ENCODE peak calls at places on chromosomes 7 and 10, in seven cellular contexts. N is H1, D is hepatocyte, H is osteoblast, M is psoas muscle, G is breast epithelium, T is heart left ventricle. B is an unnamed sample. For H3K36me3, the result is how much of the 10 kb centered on the place peaks cover.

GRCh38 chr10:72171175-72171630 is 44.6 kb upstream of the ANAPC16 start:
- DNase-seq in N (no peak), D (peak), H (peak), M (no peak), G (peak), T (no peak), B (no peak)

GRCh38 chr7:105677803-105678583 is 96.7 kb upstream of the EFCAB10 start:
- DNase-seq in N (no peak), D (no peak), H (no peak), M (peak), G (peak), T (peak), B (no peak)

GRCh38 chr10:68470300-68470699 is 1.5 kb downstream of the DNA2 start:
- DNase-seq in N (no peak), D (no peak), H (peak), M (no peak), G (no peak), T (no peak), B (no peak)

GRCh38 chr10:70508912-70509366 is 30.4 kb downstream of the PALD1 start:
- DNase-seq in N (no peak), D (peak), H (no peak), M (peak), G (no peak), T (peak), B (peak)

GRCh38 chr10:92891885-92892705 is 43.8 kb downstream of the EXOC6 start:
- DNase-seq in N (no peak), D (peak), H (peak), M (peak), G (peak), T (no peak), B (no peak)

GRCh38 chr7:158649279-158649678 is 55.3 kb downstream of the NCAPG2 start:
- DNase-seq in N (no peak), D (peak), H (peak), M (no peak), G (no peak), T (no peak), B (no peak)

GRCh38 chr7:111772716-111773115 is 210.4 kb upstream of the IMMP2L start:
- DNase-seq in N (no peak), D (no peak), H (no peak), M (no peak), G (no peak), T (no peak), B (no peak)

GRCh38 chr7:1523838-1524237 is 6.7 kb upstream of the MAFK start:
- DNase-seq in N (no peak), D (peak), H (no peak), M (no peak), G (no peak), T (no peak), B (no peak)

GRCh38 chr7:21947056-21947455 is 1.4 kb upstream of the CDCA7L start:
- DNase-seq in N (no peak), D (no peak), H (no peak), M (no peak), G (no peak), T (no peak), B (no peak)

GRCh38 chr10:82925547-82925946 is 1050.6 kb downstream of the NRG3 start:
- DNase-seq in N (no peak), D (no peak), H (no peak), M (no peak), G (no peak), T (no peak), B (no peak)

GRCh38 chr7:153522261-153522660 is 529.9 kb upstream of the DPP6 start:
- DNase-seq in N (no peak), D (no peak), H (peak), M (no peak), G (peak), T (no peak), B (no peak)

GRCh38 chr10:123990889-123991288 is 99.3 kb upstream of the CPXM2 start:
- DNase-seq in N (no peak), D (no peak), H (no peak), M (no peak), G (no peak), T (no peak), B (no peak)

GRCh38 chr10:124287791-124288190 is 130.9 kb downstream of the OAT start:
- DNase-seq in N (no peak), D (no peak), H (peak), M (no peak), G (no peak), T (no peak), B (no peak)

GRCh38 chr10:4763960-4764428 is 62.0 kb upstream of the AKR1E2 start:
- DNase-seq in N (no peak), D (no peak), H (no peak), M (no peak), G (no peak), T (no peak), B (no peak)

GRCh38 chr7:123041085-123041484 is 45.6 kb upstream of the TAS2R16 start:
- DNase-seq in N (no peak), D (no peak), H (no peak), M (no peak), G (no peak), T (no peak), B (no peak)

GRCh38 chr10:113187066-113187777 is 237.2 kb downstream of the TCF7L2 start:
- DNase-seq in N (no peak), D (peak), H (no peak), M (peak), G (no peak), T (peak), B (peak)

GRCh38 chr7:123432601-123433000 is 101.8 kb downstream of the IQUB start:
- DNase-seq in N (no peak), D (no peak), H (no peak), M (no peak), G (no peak), T (no peak), B (no peak)

GRCh38 chr7:7595451-7595850 is 28.8 kb downstream of the MIOS start:
- DNase-seq in N (no peak), D (peak), H (peak), M (no peak), G (no peak), T (no peak), B (no peak)

GRCh38 chr7:85695041-85695990 is 508.5 kb upstream of the SEMA3D start:
- DNase-seq in N (no peak), D (peak), H (no peak), M (no peak), G (no peak), T (no peak), B (no peak)

GRCh38 chr10:51230828-51231227 is 156.5 kb downstream of the PRKG1 start:
- DNase-seq in N (no peak), D (no peak), H (no peak), M (no peak), G (no peak), T (no peak), B (no peak)

GRCh38 chr10:35329520-35329919 is 6.8 kb upstream of the CCNY start:
- DNase-seq in N (no peak), D (no peak), H (no peak), M (no peak), G (no peak), T (no peak), B (no peak)

GRCh38 chr10:86348321-86349210 is 18.0 kb downstream of the GRID1 start:
- DNase-seq in N (no peak), D (no peak), H (peak), M (peak), G (no peak), T (no peak), B (no peak)

GRCh38 chr7:20598479-20599419 is 16.7 kb upstream of the ABCB5 start:
- DNase-seq in N (no peak), D (peak), H (peak), M (no peak), G (no peak), T (no peak), B (no peak)

GRCh38 chr7:249979-250378 is 40.0 kb upstream of the FOXL3 start:
- DNase-seq in N (no peak), D (no peak), H (no peak), M (no peak), G (no peak), T (no peak), B (no peak)

GRCh38 chr7:85191383-85191782 is 4.5 kb upstream of the SEMA3D start:
- DNase-seq in N (no peak), D (peak), H (no peak), M (no peak), G (no peak), T (no peak), B (no peak)

GRCh38 chr7:79620291-79620690 is 166.8 kb upstream of the MAGI2 start:
- DNase-seq in N (no peak), D (peak), H (no peak), M (no peak), G (no peak), T (no peak), B (no peak)

GRCh38 chr10:20760450-20760849 is 136.7 kb downstream of the NEBL start:
- DNase-seq in N (no peak), D (no peak), H (no peak), M (no peak), G (no peak), T (no peak), B (no peak)

GRCh38 chr10:128854965-128855364 is 612.1 kb upstream of the MGMT start:
- DNase-seq in N (no peak), D (peak), H (no peak), M (peak), G (peak), T (peak), B (peak)

GRCh38 chr7:24572421-24573007 is 738 bp upstream of the PALS2 start:
- DNase-seq in N (no peak), D (peak), H (peak), M (peak), G (peak), T (peak), B (no peak)

GRCh38 chr10:32417906-32418547 is 27.9 kb upstream of the CCDC7 start:
- DNase-seq in N (no peak), D (peak), H (peak), M (no peak), G (peak), T (peak), B (no peak)

GRCh38 chr7:92874567-92874966 is 38.2 kb upstream of the CDK6 start:
- DNase-seq in N (no peak), D (no peak), H (no peak), M (no peak), G (no peak), T (no peak), B (no peak)

GRCh38 chr10:120946497-120946896 is 95.3 kb downstream of the WDR11 start:
- DNase-seq in N (no peak), D (no peak), H (no peak), M (no peak), G (no peak), T (no peak), B (no peak)

GRCh38 chr7:30923774-30924413 is 12.2 kb downstream of the AQP1 start:
- DNase-seq in N (no peak), D (no peak), H (peak), M (no peak), G (no peak), T (no peak), B (peak)

GRCh38 chr10:13163859-13164258 is 2.5 kb downstream of the MCM10 start:
- DNase-seq in N (no peak), D (no peak), H (no peak), M (no peak), G (no peak), T (no peak), B (no peak)
- H3K36me3 ChIP-seq in N (under half), D (under half), H (under half), M (under half), G (under half), T (under half), B (under half)

GRCh38 chr10:59586407-59586891 is 123.2 kb downstream of the SLC16A9 start:
- DNase-seq in N (no peak), D (no peak), H (no peak), M (no peak), G (no peak), T (no peak), B (no peak)
- TF ChIP-seq CTCF in N (no peak), D (no peak), H (no peak), M (no peak), G (no peak), T (no peak), B (no peak)

GRCh38 chr7:135616136-135616535 is 46.2 kb upstream of the STMP1 start:
- DNase-seq in N (no peak), D (no peak), H (peak), M (no peak), G (no peak), T (no peak), B (no peak)
- H3K36me3 ChIP-seq in N (under half), D (under half), H (under half), M (under half), G (under half), T (under half), B (half or more)

DNA sequence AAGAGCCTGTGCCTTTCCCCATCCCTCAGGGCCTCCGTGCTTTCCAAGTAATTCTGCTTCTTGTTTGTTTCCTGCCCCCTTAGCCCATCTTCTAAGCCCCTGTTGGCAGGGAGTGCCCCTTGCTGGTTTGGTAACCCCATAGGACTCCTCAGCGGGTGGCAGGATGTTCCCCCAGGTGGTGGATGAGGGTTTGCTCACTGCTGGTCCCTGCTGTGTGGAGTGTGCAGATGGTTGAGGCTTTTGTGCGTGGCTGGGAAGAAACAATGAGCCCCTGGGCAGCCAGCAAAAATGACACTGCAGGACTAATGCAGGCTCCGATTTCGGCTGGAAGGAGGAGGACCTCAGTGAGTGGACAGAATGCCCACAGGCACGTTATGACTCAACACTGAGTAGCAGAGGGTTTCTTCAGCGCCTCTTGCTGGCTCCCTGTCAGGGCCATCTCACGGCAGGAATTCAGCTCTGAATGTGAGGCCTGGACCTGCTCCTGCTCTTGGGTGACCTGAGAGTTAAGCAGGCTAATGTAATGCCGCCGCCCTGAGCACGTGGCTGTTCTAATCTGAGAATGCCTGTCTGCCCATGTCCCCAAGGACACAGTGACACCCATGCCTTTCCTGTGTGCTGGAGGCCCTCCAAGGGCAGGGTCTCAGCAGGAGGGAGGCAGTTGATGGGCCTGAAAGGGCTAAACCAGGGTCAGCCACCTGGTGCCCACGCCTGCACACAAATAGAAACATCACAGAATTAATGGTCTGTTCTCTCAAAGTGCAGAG is 16.6 kb downstream of the BAG3 start:
- DNase-seq in N (peak), D (peak), H (peak), M (peak), G (peak), T (peak), B (peak)
- TF ChIP-seq CTCF in N (no peak), D (no peak), H (peak), M (peak), G (no peak), T (no peak), B (no peak)

B was measured in left ventricle myocardium inferior.